ENCODE peak calls at places on chromosomes 3 and 15, in nine cellular contexts. L is NCI-H446; J is CD4-positive, alpha-beta T cell; T is H7; Q is M059J; D is adipocyte; P is NCI-H2171; E is NCI-H2029; Z is activated T-cell treated with anti-CD3 and anti-CD28 coated beads, Interleukin-2, amount 50 U/mL, for 72 hours. X is an unnamed sample.

GRCh38 chr3:5437296-5438010 is 249.9 kb downstream of the EDEM1 start:
- DNase-seq in L (no peak), J (no peak), T (no peak), Q (no peak), D (no peak), P (no peak), E (no peak), Z (no peak), X (no peak)

GRCh38 chr15:94266000-94266399 is 34.6 kb downstream of the MCTP2 start:
- DNase-seq in L (no peak), J (no peak), T (no peak), Q (no peak), D (peak), P (no peak), E (no peak), Z (no peak), X (no peak)

GRCh38 chr3:30750967-30751366 is 143.5 kb downstream of the GADL1 start:
- DNase-seq in L (no peak), J (no peak), T (peak), Q (no peak), D (no peak), P (no peak), E (no peak), Z (no peak), X (no peak)

GRCh38 chr15:100601158-100601557 is 826 bp downstream of the LINS1 start:
- DNase-seq in L (no peak), J (no peak), T (no peak), Q (peak), D (peak), P (no peak), E (no peak), Z (peak), X (peak)

GRCh38 chr3:140273542-140274195 is 338.7 kb downstream of the CLSTN2 start:
- DNase-seq in L (no peak), J (no peak), T (no peak), Q (no peak), D (no peak), P (no peak), E (no peak), Z (no peak), X (no peak)

GRCh38 chr3:138323971-138324370 is 5.7 kb downstream of the NME9 start:
- DNase-seq in L (peak), J (no peak), T (no peak), Q (no peak), D (no peak), P (no peak), E (no peak), Z (no peak), X (no peak)

GRCh38 chr15:78804391-78804792 is 6.9 kb downstream of the ADAMTS7 start:
- DNase-seq in L (no peak), J (no peak), T (peak), Q (no peak), D (no peak), P (no peak), E (no peak), Z (no peak), X (no peak)

GRCh38 chr3:115100172-115100571 is 46.9 kb downstream of the ZBTB20 start:
- DNase-seq in L (peak), J (peak), T (no peak), Q (peak), D (peak), P (no peak), E (peak), Z (peak), X (no peak)

GRCh38 chr3:183435701-183436100 is 7.3 kb upstream of the MCF2L2 start:
- DNase-seq in L (no peak), J (no peak), T (no peak), Q (no peak), D (no peak), P (no peak), E (no peak), Z (peak), X (no peak)

GRCh38 chr3:162441716-162442115 is 945.1 kb downstream of the OTOL1 start:
- DNase-seq in L (no peak), J (no peak), T (no peak), Q (peak), D (peak), P (no peak), E (no peak), Z (no peak), X (no peak)

GRCh38 chr3:127660621-127661253 is 12.0 kb upstream of the ABTB1 start:
- DNase-seq in L (no peak), J (no peak), T (no peak), Q (no peak), D (no peak), P (no peak), E (no peak), Z (no peak), X (no peak)

GRCh38 chr3:43349759-43350158 is 63.4 kb downstream of the SNRK start:
- DNase-seq in L (no peak), J (no peak), T (no peak), Q (no peak), D (no peak), P (no peak), E (no peak), Z (no peak), X (no peak)

GRCh38 chr3:134592806-134593205 is 58.0 kb downstream of the KY start:
- DNase-seq in L (no peak), J (no peak), T (no peak), Q (no peak), D (no peak), P (no peak), E (no peak), Z (no peak), X (no peak)

GRCh38 chr15:67833504-67834248 is 6.2 kb downstream of the RNU6-1 start:
- DNase-seq in L (no peak), J (no peak), T (peak), Q (peak), D (peak), P (no peak), E (no peak), Z (no peak), X (peak)

GRCh38 chr3:170640737-170641171 is 54.9 kb upstream of the SLC7A14 start:
- DNase-seq in L (no peak), J (no peak), T (no peak), Q (no peak), D (no peak), P (no peak), E (no peak), Z (no peak), X (no peak)

GRCh38 chr3:10774825-10775224 is 41.2 kb upstream of the SLC6A11 start:
- DNase-seq in L (no peak), J (no peak), T (no peak), Q (no peak), D (no peak), P (no peak), E (no peak), Z (no peak), X (peak)

GRCh38 chr3:100125539-100125938 is 11.2 kb upstream of the FILIP1L start:
- DNase-seq in L (no peak), J (no peak), T (no peak), Q (peak), D (peak), P (no peak), E (no peak), Z (no peak), X (no peak)

GRCh38 chr3:21158801-21159564 is 592.0 kb downstream of the ZNF385D start:
- DNase-seq in L (peak), J (no peak), T (no peak), Q (no peak), D (peak), P (peak), E (no peak), Z (no peak), X (no peak)

GRCh38 chr15:61038387-61038786 is 190.7 kb downstream of the RORA start:
- DNase-seq in L (no peak), J (no peak), T (no peak), Q (no peak), D (no peak), P (peak), E (peak), Z (no peak), X (no peak)

GRCh38 chr15:100623301-100623700 is 20.9 kb downstream of the ASB7 start:
- DNase-seq in L (no peak), J (no peak), T (no peak), Q (peak), D (no peak), P (no peak), E (no peak), Z (no peak), X (no peak)

GRCh38 chr3:33237439-33237838 is 18.8 kb upstream of the SUSD5 start:
- DNase-seq in L (no peak), J (no peak), T (no peak), Q (no peak), D (no peak), P (no peak), E (no peak), Z (no peak), X (no peak)

GRCh38 chr3:45225465-45226205 is 452 bp downstream of the TMEM158 start:
- DNase-seq in L (no peak), J (no peak), T (peak), Q (no peak), D (peak), P (no peak), E (no peak), Z (peak), X (peak)

GRCh38 chr15:101127503-101128076 is 124.3 kb downstream of the CHSY1 start:
- DNase-seq in L (peak), J (no peak), T (no peak), Q (peak), D (peak), P (peak), E (peak), Z (peak), X (peak)

GRCh38 chr3:4758957-4759656 is 220.1 kb upstream of the BHLHE40 start:
- DNase-seq in L (no peak), J (no peak), T (no peak), Q (no peak), D (no peak), P (no peak), E (no peak), Z (no peak), X (no peak)

GRCh38 chr15:57611938-57612337 is 20.2 kb downstream of the MYZAP start:
- DNase-seq in L (no peak), J (no peak), T (peak), Q (peak), D (peak), P (no peak), E (no peak), Z (no peak), X (no peak)

GRCh38 chr15:29334544-29334943 is 64.9 kb upstream of the NSMCE3 start:
- DNase-seq in L (no peak), J (no peak), T (no peak), Q (no peak), D (no peak), P (no peak), E (no peak), Z (no peak), X (no peak)

GRCh38 chr3:42123012-42123581 is 31.9 kb downstream of the TRAK1 start:
- DNase-seq in L (no peak), J (no peak), T (no peak), Q (no peak), D (no peak), P (no peak), E (peak), Z (no peak), X (peak)

GRCh38 chr3:127809611-127810010 is 12.7 kb downstream of the MGLL start:
- DNase-seq in L (no peak), J (no peak), T (no peak), Q (peak), D (no peak), P (no peak), E (no peak), Z (no peak), X (no peak)

GRCh38 chr3:61997112-61997511 is 376.2 kb downstream of the FEZF2 start:
- DNase-seq in L (no peak), J (no peak), T (no peak), Q (no peak), D (no peak), P (no peak), E (no peak), Z (no peak), X (no peak)

GRCh38 chr3:45612918-45613602 is 18.5 kb downstream of the LIMD1 start:
- DNase-seq in L (no peak), J (no peak), T (no peak), Q (peak), D (no peak), P (peak), E (peak), Z (no peak), X (no peak)

GRCh38 chr3:138944842-138945645 is 1.9 kb downstream of the FOXL2 start:
- DNase-seq in L (no peak), J (no peak), T (peak), Q (peak), D (no peak), P (no peak), E (no peak), Z (peak), X (peak)

X was measured in spleen.